ENCODE peak calls at places on chromosomes 4 and X, in five cellular contexts. One of them, this sample, is unnamed.

GRCh38 chrX:78383594-78383993 is 56.2 kb upstream of the CYSLTR1 start:
- DNase-seq in HCT116: no peak
- DNase-seq in hepatocyte: no peak
- DNase-seq in A673: no peak
- DNase-seq in IMR-90: no peak
- DNase-seq in this sample: no peak

GRCh38 chr4:38804654-38805295 is at the start of gene TLR1:
- DNase-seq in HCT116: peak
- DNase-seq in hepatocyte: peak
- DNase-seq in A673: peak
- DNase-seq in IMR-90: peak
- DNase-seq in this sample: peak

GRCh38 chr4:94961420-94961819 is 203.7 kb downstream of the BMPR1B start:
- DNase-seq in HCT116: no peak
- DNase-seq in hepatocyte: no peak
- DNase-seq in A673: peak
- DNase-seq in IMR-90: peak
- DNase-seq in this sample: peak

GRCh38 chr4:165605811-165606210 is 227.0 kb downstream of the CPE start:
- DNase-seq in HCT116: no peak
- DNase-seq in hepatocyte: no peak
- DNase-seq in A673: no peak
- DNase-seq in IMR-90: no peak
- DNase-seq in this sample: no peak

GRCh38 chr4:188399834-188400233 is 260.6 kb downstream of the TRIML1 start:
- DNase-seq in HCT116: no peak
- DNase-seq in hepatocyte: peak
- DNase-seq in A673: no peak
- DNase-seq in IMR-90: no peak
- DNase-seq in this sample: no peak

GRCh38 chrX:77917294-77917933 is 6.9 kb downstream of the ATP7A start:
- DNase-seq in HCT116: no peak
- DNase-seq in hepatocyte: no peak
- DNase-seq in A673: no peak
- DNase-seq in IMR-90: no peak
- DNase-seq in this sample: no peak

GRCh38 chr4:185359767-185360446 is 35.8 kb downstream of the LRP2BP start:
- DNase-seq in HCT116: no peak
- DNase-seq in hepatocyte: no peak
- DNase-seq in A673: no peak
- DNase-seq in IMR-90: peak
- DNase-seq in this sample: peak

GRCh38 chrX:71578253-71579135 is at the start of gene GCNA:
- DNase-seq in HCT116: no peak
- DNase-seq in hepatocyte: no peak
- DNase-seq in A673: no peak
- DNase-seq in IMR-90: no peak
- DNase-seq in this sample: no peak

GRCh38 chr4:45554423-45554822 is 569.4 kb downstream of the GABRG1 start:
- DNase-seq in HCT116: no peak
- DNase-seq in hepatocyte: no peak
- DNase-seq in A673: peak
- DNase-seq in IMR-90: no peak
- DNase-seq in this sample: no peak

GRCh38 chr4:140645196-140645595 is 76.4 kb upstream of the UCP1 start:
- DNase-seq in HCT116: no peak
- DNase-seq in hepatocyte: no peak
- DNase-seq in A673: no peak
- DNase-seq in IMR-90: no peak
- DNase-seq in this sample: no peak

GRCh38 chrX:132968282-132968681 is 9.9 kb upstream of the HS6ST2 start:
- DNase-seq in HCT116: no peak
- DNase-seq in hepatocyte: no peak
- DNase-seq in A673: no peak
- DNase-seq in IMR-90: no peak
- DNase-seq in this sample: no peak

GRCh38 chr4:110163327-110164070 is 34.9 kb downstream of the ELOVL6 start:
- DNase-seq in HCT116: peak
- DNase-seq in hepatocyte: no peak
- DNase-seq in A673: no peak
- DNase-seq in IMR-90: peak
- DNase-seq in this sample: peak

GRCh38 chrX:86051741-86052140 is 4.4 kb upstream of the CHM start:
- DNase-seq in HCT116: no peak
- DNase-seq in hepatocyte: no peak
- DNase-seq in A673: peak
- DNase-seq in IMR-90: no peak
- DNase-seq in this sample: no peak

GRCh38 chrX:39773923-39774803 is 323.6 kb downstream of the BCOR start:
- DNase-seq in HCT116: no peak
- DNase-seq in hepatocyte: peak
- DNase-seq in A673: no peak
- DNase-seq in IMR-90: peak
- DNase-seq in this sample: no peak

GRCh38 chr4:186192068-186192751 is 843 bp downstream of the CYP4V2 start:
- DNase-seq in HCT116: no peak
- DNase-seq in hepatocyte: peak
- DNase-seq in A673: peak
- DNase-seq in IMR-90: peak
- DNase-seq in this sample: peak

GRCh38 chr4:2793920-2794706 is 1.2 kb downstream of the SH3BP2 start:
- DNase-seq in HCT116: no peak
- DNase-seq in hepatocyte: peak
- DNase-seq in A673: no peak
- DNase-seq in IMR-90: no peak
- DNase-seq in this sample: peak

GRCh38 chr4:74109894-74110605 is 11.1 kb upstream of the CXCL2 start:
- DNase-seq in HCT116: peak
- DNase-seq in hepatocyte: no peak
- DNase-seq in A673: no peak
- DNase-seq in IMR-90: peak
- DNase-seq in this sample: peak

GRCh38 chr4:125728568-125728967 is 413.8 kb downstream of the FAT4 start:
- DNase-seq in HCT116: no peak
- DNase-seq in hepatocyte: peak
- DNase-seq in A673: no peak
- DNase-seq in IMR-90: peak
- DNase-seq in this sample: peak

GRCh38 chr4:22667332-22667731 is 25.4 kb upstream of the GBA3 start:
- DNase-seq in HCT116: no peak
- DNase-seq in hepatocyte: no peak
- DNase-seq in A673: no peak
- DNase-seq in IMR-90: no peak
- DNase-seq in this sample: peak

GRCh38 chr4:105093975-105094374 is 52.7 kb upstream of the TET2 start:
- DNase-seq in HCT116: no peak
- DNase-seq in hepatocyte: no peak
- DNase-seq in A673: peak
- DNase-seq in IMR-90: peak
- DNase-seq in this sample: no peak

GRCh38 chr4:78562687-78563086 is 11.1 kb downstream of the ANXA3 start:
- DNase-seq in HCT116: no peak
- DNase-seq in hepatocyte: no peak
- DNase-seq in A673: no peak
- DNase-seq in IMR-90: no peak
- DNase-seq in this sample: no peak

GRCh38 chr4:8847331-8847730 is 24.3 kb downstream of the HMX1 start:
- DNase-seq in HCT116: no peak
- DNase-seq in hepatocyte: no peak
- DNase-seq in A673: no peak
- DNase-seq in IMR-90: no peak
- DNase-seq in this sample: no peak

GRCh38 chr4:180751009-180751408 is 1492.2 kb upstream of the TENM3 start:
- DNase-seq in HCT116: no peak
- DNase-seq in hepatocyte: peak
- DNase-seq in A673: no peak
- DNase-seq in IMR-90: peak
- DNase-seq in this sample: no peak

GRCh38 chrX:2902841-2903240 is 26.3 kb downstream of the ARSD start:
- DNase-seq in HCT116: no peak
- DNase-seq in hepatocyte: no peak
- DNase-seq in A673: no peak
- DNase-seq in IMR-90: no peak
- DNase-seq in this sample: no peak

GRCh38 chr4:8181119-8181518 is 18.0 kb upstream of the SH3TC1 start:
- DNase-seq in HCT116: no peak
- DNase-seq in hepatocyte: no peak
- DNase-seq in A673: no peak
- DNase-seq in IMR-90: no peak
- DNase-seq in this sample: no peak

GRCh38 chr4:139609647-139610046 is 53.6 kb upstream of the SETD7 start:
- DNase-seq in HCT116: no peak
- DNase-seq in hepatocyte: no peak
- DNase-seq in A673: peak
- DNase-seq in IMR-90: peak
- DNase-seq in this sample: peak

GRCh38 chr4:124753941-124754581 is 41.5 kb upstream of the ANKRD50 start:
- DNase-seq in HCT116: no peak
- DNase-seq in hepatocyte: peak
- DNase-seq in A673: no peak
- DNase-seq in IMR-90: peak
- DNase-seq in this sample: no peak

GRCh38 chr4:88940506-88940905 is 116.5 kb downstream of the FAM13A start:
- DNase-seq in HCT116: no peak
- DNase-seq in hepatocyte: no peak
- DNase-seq in A673: no peak
- DNase-seq in IMR-90: no peak
- DNase-seq in this sample: no peak

GRCh38 chr4:1011022-1011694 is at the start of gene FGFRL1:
- DNase-seq in HCT116: peak
- DNase-seq in hepatocyte: peak
- DNase-seq in A673: peak
- DNase-seq in IMR-90: peak
- DNase-seq in this sample: peak

GRCh38 chr4:1012031-1012739 is 759 bp downstream of the FGFRL1 start:
- DNase-seq in HCT116: no peak
- DNase-seq in hepatocyte: peak
- DNase-seq in A673: peak
- DNase-seq in IMR-90: no peak
- DNase-seq in this sample: peak

GRCh38 chr4:1008840-1009646 is 2.4 kb upstream of the FGFRL1 start:
- DNase-seq in HCT116: no peak
- DNase-seq in hepatocyte: no peak
- DNase-seq in A673: no peak
- DNase-seq in IMR-90: no peak
- DNase-seq in this sample: no peak

GRCh38 chr4:1010522-1011021 is 854 bp upstream of the FGFRL1 start:
- DNase-seq in HCT116: peak
- DNase-seq in hepatocyte: peak
- DNase-seq in A673: peak
- DNase-seq in IMR-90: peak
- DNase-seq in this sample: peak

GRCh38 chr4:1009647-1010521 is 1.5 kb upstream of the FGFRL1 start:
- DNase-seq in HCT116: no peak
- DNase-seq in hepatocyte: peak
- DNase-seq in A673: peak
- DNase-seq in IMR-90: peak
- DNase-seq in this sample: peak
- H3K4me3 ChIP-seq in HCT116: peak
- H3K4me3 ChIP-seq in hepatocyte: peak
- H3K4me3 ChIP-seq in A673: peak
- H3K4me3 ChIP-seq in IMR-90: peak
- H3K4me3 ChIP-seq in this sample: peak

DNA sequence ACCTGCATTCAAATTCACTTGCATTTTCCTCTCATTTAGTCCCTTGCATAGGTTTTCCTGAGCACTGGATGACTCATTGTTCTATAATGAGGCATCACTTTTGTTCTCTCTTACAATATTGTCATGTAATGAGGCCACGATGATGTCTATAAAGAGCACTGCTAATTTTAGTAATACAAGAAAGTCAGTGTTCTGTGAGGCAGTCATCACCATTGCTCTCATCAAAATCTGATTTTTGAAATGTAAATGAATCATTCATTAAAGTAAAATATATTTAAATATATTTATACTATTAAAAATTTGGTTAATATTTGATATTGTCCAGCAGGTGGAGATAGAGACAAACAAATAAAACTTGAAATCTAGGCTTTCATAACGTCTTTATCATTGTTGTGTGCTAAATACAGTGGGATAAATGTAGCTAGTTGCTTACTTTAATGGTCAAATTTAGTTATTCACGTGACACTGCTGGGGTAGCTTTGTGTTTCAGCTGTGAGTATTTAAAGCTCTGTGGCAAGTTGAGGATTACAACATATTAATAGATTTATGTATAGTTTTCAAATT is 15.4 kb downstream of the HMGB2 start:
- DNase-seq in HCT116: peak
- DNase-seq in hepatocyte: peak
- DNase-seq in A673: peak
- DNase-seq in IMR-90: peak
- DNase-seq in this sample: peak
- TF ChIP-seq CTCF in HCT116: peak
- TF ChIP-seq CTCF in hepatocyte: peak
- TF ChIP-seq CTCF in A673: peak
- TF ChIP-seq CTCF in IMR-90: peak
- TF ChIP-seq CTCF in this sample: no peak

GRCh38 chr4:40401646-40402045 is 66.5 kb downstream of the CHRNA9 start:
- DNase-seq in HCT116: no peak
- DNase-seq in hepatocyte: no peak
- DNase-seq in A673: peak
- DNase-seq in IMR-90: peak
- DNase-seq in this sample: peak
- H3K4me3 ChIP-seq in HCT116: no peak
- H3K4me3 ChIP-seq in hepatocyte: no peak
- H3K4me3 ChIP-seq in A673: no peak
- H3K4me3 ChIP-seq in IMR-90: no peak
- H3K4me3 ChIP-seq in this sample: no peak

GRCh38 chr4:113059783-113060182 is 10.3 kb downstream of the ANK2 start:
- DNase-seq in HCT116: no peak
- DNase-seq in hepatocyte: no peak
- DNase-seq in A673: no peak
- DNase-seq in IMR-90: no peak
- DNase-seq in this sample: no peak

GRCh38 chr4:113060853-113061252 is 11.4 kb downstream of the ANK2 start:
- DNase-seq in HCT116: no peak
- DNase-seq in hepatocyte: no peak
- DNase-seq in A673: no peak
- DNase-seq in IMR-90: no peak
- DNase-seq in this sample: no peak

GRCh38 chr4:113069212-113069892 is 19.9 kb downstream of the ANK2 start:
- DNase-seq in HCT116: no peak
- DNase-seq in hepatocyte: no peak
- DNase-seq in A673: no peak
- DNase-seq in IMR-90: no peak
- DNase-seq in this sample: no peak

GRCh38 chr4:113065629-113066028 is 16.2 kb downstream of the ANK2 start:
- DNase-seq in HCT116: no peak
- DNase-seq in hepatocyte: no peak
- DNase-seq in A673: no peak
- DNase-seq in IMR-90: no peak
- DNase-seq in this sample: no peak

DNA sequence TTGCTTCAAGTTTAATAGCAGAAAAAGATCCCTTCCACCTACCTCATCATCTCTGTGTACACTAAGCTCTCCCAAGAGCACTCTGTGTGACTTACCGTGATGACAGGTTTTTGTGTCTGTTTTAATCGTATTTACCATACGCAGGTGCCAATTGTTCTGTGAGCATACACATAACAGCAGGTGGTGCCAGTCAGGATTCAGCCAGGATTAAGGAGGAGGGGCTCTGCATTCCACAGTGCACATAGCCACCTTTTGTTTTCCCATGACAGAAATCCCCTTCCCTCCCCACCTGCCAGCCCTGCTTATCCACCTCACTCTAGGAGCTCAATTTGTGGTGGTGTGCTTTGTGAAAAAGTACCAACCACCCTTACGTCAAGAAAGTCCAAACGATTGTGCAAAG is 14.8 kb downstream of the ANK2 start:
- DNase-seq in HCT116: no peak
- DNase-seq in hepatocyte: no peak
- DNase-seq in A673: no peak
- DNase-seq in IMR-90: no peak
- DNase-seq in this sample: no peak
- TF ChIP-seq CTCF in HCT116: no peak
- TF ChIP-seq CTCF in hepatocyte: no peak
- TF ChIP-seq CTCF in A673: no peak
- TF ChIP-seq CTCF in IMR-90: no peak
- TF ChIP-seq CTCF in this sample: no peak